ENCODE peak calls at places on chromosomes 7 and 10, in five cellular contexts. T is Panc1, R is brain microvascular endothelial cell, I is esophagus squamous epithelium, E is colonic mucosa. S is an unnamed sample.

GRCh38 chr10:76114556-76114955 is 683.1 kb downstream of the LRMDA start:
- DNase-seq in T (no peak), R (no peak), I (no peak), E (no peak), S (no peak)

GRCh38 chr10:123007558-123008378 is 827 bp downstream of the IKZF5 start:
- DNase-seq in T (peak; percentile 32), R (peak; percentile 62), I (no peak), E (peak; percentile 63), S (no peak)

GRCh38 chr7:8185907-8186306 is 76.1 kb downstream of the ICA1 start:
- DNase-seq in T (no peak), R (no peak), I (no peak), E (no peak), S (no peak)

GRCh38 chr7:106049139-106049725 is 62.9 kb downstream of the SYPL1 start:
- DNase-seq in T (no peak), R (no peak), I (no peak), E (no peak), S (no peak)

GRCh38 chr7:85695041-85695990 is 508.5 kb upstream of the SEMA3D start:
- DNase-seq in T (peak; percentile 33), R (no peak), I (no peak), E (no peak), S (no peak)

GRCh38 chr10:47406870-47407648 is 23.0 kb upstream of the ZNF488 start:
- DNase-seq in T (peak; percentile 81), R (peak; percentile 66), I (no peak), E (no peak), S (no peak)

GRCh38 chr7:26183545-26184282 is 16.8 kb downstream of the HNRNPA2B1 start:
- DNase-seq in T (no peak), R (no peak), I (no peak), E (no peak), S (no peak)

GRCh38 chr7:113715262-113715661 is 203.5 kb downstream of the PPP1R3A start:
- DNase-seq in T (no peak), R (no peak), I (no peak), E (no peak), S (no peak)

GRCh38 chr7:27952393-27953290 is 212.7 kb downstream of the TAX1BP1 start:
- DNase-seq in T (no peak), R (no peak), I (no peak), E (no peak), S (no peak)

GRCh38 chr7:285731-286130 is 4.2 kb upstream of the FOXL3 start:
- DNase-seq in T (no peak), R (no peak), I (no peak), E (peak; percentile 49), S (no peak)

DNA sequence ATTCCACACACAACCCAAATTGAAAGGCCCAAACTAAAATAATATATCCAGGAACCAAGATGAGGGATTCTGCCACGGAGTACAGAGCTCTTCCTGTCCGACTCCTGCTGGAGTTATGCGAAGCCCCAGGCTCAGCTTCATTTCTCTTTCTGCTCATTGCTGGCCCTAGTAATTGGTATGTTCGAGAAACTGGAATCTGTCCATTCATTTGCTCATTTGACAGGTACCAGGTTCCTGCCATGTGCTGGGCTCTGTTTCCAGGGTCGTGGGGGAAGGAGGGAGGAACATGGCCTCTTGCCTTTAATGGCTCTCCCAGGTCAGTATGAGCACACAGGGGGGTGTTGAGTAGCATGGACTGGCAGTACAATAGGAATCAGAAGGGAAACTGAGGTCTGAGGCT is 179.2 kb upstream of the SHH start:
- DNase-seq in T (no peak), R (no peak), I (no peak), E (no peak), S (no peak)
- TF ChIP-seq CTCF in T (no peak), R (no peak), I (no peak), E (no peak), S (no peak)

DNA sequence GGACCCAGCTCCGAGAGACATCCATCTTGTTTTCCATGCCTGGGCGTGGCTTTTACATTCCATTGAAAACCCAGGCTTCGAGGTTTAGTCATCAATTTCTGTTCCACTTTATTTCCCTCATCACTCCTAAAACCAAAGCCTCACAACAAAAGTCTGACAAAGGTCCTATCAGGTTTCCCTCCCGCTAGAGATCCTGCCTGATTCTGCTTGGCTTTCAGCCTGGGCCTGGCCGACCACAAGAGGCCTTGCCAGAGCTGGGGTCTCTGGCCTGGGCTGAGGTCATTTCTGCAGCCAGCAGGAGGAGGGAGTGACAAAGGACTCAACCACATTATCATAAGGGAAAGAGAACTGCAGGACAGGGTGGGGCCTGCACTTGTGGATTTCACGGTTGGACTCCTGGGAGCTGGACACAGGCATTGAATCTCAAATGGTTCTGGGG is 167.0 kb downstream of the FANK1 start:
- DNase-seq in T (no peak), R (peak; percentile 71), I (no peak), E (no peak), S (no peak)
- TF ChIP-seq CTCF in T (no peak), R (no peak), I (no peak), E (no peak), S (no peak)

DNA sequence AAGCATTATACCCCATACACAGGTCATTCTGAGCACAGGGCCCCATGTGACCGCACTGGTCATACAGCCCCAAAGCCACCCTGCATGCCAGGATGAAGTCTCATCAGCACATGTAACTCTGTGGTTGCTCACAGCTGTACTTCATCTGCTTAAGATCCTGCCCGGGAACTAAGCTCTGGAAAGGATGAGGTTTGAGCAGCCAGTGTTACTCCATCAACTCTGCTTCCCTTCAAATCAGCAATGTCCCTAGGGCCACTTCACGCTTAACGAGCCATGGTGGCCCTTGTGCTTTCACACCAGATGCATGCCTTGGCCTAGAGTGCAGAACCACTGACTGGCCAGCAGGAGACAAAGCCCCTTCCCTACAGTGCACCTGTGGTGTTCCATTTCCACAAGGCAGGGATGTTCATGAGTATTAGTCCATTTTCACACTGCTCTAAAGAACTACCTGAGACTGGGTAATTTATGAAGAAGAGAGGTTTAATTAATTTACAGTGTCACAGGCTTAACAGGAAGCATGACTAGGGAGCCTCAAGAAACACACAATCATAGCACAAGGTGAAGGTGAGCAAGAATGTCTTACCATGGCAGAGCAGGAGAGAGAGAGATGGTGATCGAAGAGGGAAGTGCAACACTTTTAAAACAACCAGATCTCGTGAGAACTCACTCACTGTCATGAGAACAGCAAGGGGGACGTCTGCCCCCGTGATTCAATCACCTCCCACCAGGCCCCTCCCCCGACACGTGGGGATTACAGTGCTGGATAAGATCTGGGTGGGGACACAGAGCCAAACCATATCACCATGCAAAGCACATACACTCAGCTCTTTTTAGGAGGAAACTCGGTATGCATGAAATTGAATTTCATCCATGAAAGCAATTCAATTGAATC is 149.0 kb upstream of the CDCA7L start:
- DNase-seq in T (no peak), R (no peak), I (no peak), E (no peak), S (no peak)
- TF ChIP-seq CTCF in T (no peak), R (peak; percentile 38), I (no peak), E (no peak), S (no peak)

GRCh38 chr10:86155034-86155656 is 211.4 kb downstream of the GRID1 start:
- DNase-seq in T (no peak), R (no peak), I (no peak), E (no peak), S (no peak)
- TF ChIP-seq CTCF in T (no peak), R (no peak), I (no peak), E (no peak), S (no peak)

DNA sequence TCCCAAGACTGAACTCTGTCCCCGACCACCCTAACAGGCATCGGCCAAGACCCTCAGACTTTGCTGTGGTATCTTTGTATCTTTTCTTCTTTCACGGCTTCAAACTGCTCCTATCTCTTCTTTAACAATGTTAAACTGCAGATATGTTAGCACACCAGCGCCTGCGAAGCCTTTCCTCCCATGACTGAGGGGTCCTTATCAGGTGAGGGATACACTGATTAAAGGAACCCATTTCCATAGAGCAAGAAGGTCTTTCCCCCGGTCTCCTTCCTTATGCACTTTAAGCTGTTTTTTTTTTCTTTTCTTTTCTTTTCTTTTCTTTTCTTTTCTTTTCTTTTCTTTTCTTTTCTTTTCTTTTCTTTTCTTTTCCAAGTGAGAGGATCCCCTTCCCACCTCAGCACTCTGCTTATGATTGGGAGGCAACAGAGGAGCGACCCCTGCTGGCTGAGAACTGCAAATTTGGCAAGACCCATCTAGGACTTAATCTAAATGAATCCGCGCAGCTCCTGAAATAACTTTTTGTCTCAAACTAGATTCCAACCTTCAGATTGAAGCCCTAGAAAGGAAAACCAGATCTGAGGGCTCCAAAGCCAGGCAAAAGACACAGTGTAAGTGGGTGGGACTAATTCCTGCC is 109.9 kb downstream of the ITGB8 start:
- DNase-seq in T (peak; percentile 10), R (peak; percentile 18), I (no peak), E (peak; percentile 56), S (no peak)
- TF ChIP-seq CTCF in T (peak; percentile 75), R (peak; percentile 67), I (peak; percentile 29), E (peak; percentile 38), S (peak; percentile 53)

DNA sequence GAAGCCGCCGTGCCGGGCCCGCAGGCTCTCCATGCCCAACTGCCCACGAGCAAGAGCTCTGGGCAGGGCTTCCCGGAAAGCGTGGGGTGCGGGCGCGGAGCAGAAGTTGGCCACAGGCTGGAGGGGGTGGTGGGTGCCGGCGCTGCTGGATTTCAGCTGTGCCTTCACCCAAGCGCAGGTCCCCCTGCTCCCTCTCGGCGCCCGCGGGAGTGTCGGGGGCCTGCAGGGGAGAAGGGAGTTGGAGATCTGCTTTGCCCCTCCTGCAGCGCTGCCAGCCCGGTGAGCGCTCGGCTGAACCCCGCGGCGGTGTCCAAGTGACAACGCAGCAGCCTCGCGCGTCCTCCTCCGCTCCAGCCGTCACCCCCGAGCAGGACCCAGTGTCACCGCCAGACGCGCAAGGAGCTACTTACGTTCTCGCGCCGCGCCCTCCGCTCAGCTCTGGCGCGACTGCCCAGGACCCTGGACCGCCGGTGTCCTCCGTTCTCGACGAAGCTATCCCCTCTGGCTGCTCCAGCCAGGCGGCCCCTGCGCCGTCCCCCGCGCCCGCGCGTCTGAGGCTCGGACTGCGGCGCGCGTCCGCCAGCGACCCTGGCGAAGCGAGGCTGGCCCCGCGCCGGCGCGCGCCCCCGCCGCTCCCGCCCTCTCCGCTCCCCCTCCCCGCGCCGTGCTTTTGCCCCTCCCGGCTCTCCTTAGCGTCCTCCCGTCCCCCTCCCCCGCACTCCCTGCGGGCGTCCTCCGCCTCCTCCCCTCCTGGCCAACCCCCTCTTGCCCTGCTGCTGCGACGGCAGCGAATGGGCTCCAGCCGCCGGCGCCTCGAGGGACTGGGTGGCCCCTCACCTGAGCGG is at the start of gene NRCAM:
- DNase-seq in T (no peak), R (no peak), I (no peak), E (no peak), S (peak; percentile 91)
- TF ChIP-seq CTCF in T (no peak), R (no peak), I (no peak), E (no peak), S (no peak)

DNA sequence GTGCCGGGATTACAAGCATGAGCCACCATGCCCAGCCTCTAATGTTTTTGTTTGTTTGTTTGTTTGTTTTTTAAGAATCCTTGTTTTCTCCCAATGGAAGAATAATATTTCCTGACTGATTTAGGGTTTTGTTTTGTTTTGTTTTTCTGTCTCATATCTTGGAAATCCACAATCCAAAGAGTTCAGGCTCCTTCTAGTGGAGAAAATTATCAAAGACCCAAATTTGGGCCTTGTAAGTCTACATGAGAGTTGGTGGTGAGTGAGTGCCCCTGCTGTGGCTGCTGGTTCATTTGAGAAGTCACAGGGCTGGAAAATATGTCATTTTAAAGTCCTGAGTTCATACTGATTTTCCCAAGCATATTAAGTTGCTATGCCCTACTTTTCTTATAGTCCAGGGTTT is 33.5 kb upstream of the KLHL7 start:
- DNase-seq in T (no peak), R (no peak), I (no peak), E (no peak), S (no peak)
- TF ChIP-seq CTCF in T (peak; percentile 28), R (peak; percentile 37), I (no peak), E (no peak), S (peak; percentile 38)